ENCODE peak calls at places on chromosome 1, in eight cellular contexts. Z, S, A, O, P, T, X and M are unnamed samples.

GRCh38 chr1:10733967-10734366 is 62.5 kb downstream of the CASZ1 start:
- DNase-seq in Z (no peak), S (peak), A (peak), O (peak), P (peak), T (no peak), X (no peak), M (peak)

GRCh38 chr1:106268070-106268469 is 788.4 kb upstream of the PRMT6 start:
- DNase-seq in Z (no peak), S (no peak), A (no peak), O (no peak), P (no peak), T (no peak), X (peak), M (peak)

GRCh38 chr1:67652800-67653199 is 32.2 kb upstream of the GADD45A start:
- DNase-seq in Z (peak), S (no peak), A (no peak), O (no peak), P (no peak), T (peak), X (no peak), M (no peak)

GRCh38 chr1:37513795-37514349 is 694 bp downstream of the MEAF6 start:
- DNase-seq in Z (no peak), S (peak), A (peak), O (peak), P (peak), T (no peak), X (peak), M (peak)

GRCh38 chr1:203776636-203777035 is 11.7 kb downstream of the LAX1 start:
- DNase-seq in Z (no peak), S (no peak), A (no peak), O (no peak), P (no peak), T (no peak), X (peak), M (no peak)

GRCh38 chr1:25196830-25197229 is 35.5 kb downstream of the SYF2 start:
- DNase-seq in Z (no peak), S (no peak), A (no peak), O (no peak), P (no peak), T (no peak), X (no peak), M (no peak)

GRCh38 chr1:205318231-205318991 is 3.1 kb downstream of the NUAK2 start:
- DNase-seq in Z (no peak), S (no peak), A (peak), O (no peak), P (peak), T (no peak), X (no peak), M (no peak)

GRCh38 chr1:30899577-30900389 is 8.8 kb downstream of the SDC3 start:
- DNase-seq in Z (no peak), S (no peak), A (no peak), O (no peak), P (no peak), T (no peak), X (no peak), M (no peak)

GRCh38 chr1:41805771-41806471 is 112.8 kb downstream of the HIVEP3 start:
- DNase-seq in Z (no peak), S (no peak), A (no peak), O (no peak), P (no peak), T (no peak), X (no peak), M (no peak)

GRCh38 chr1:21861602-21862429 is 49.8 kb downstream of the LDLRAD2 start:
- DNase-seq in Z (peak), S (no peak), A (no peak), O (no peak), P (no peak), T (peak), X (no peak), M (no peak)